ENCODE peak calls at places on chromosome 10, in six cellular contexts. One of them, this sample, is unnamed.
A peak's percentile ranks its signal among the peaks of the same experiment; 100 is the strongest.

GRCh38 chr10:104641150-104642000 is at the start of gene SORCS3:
- DNase-seq in endothelial cell of umbilical vein: no peak
- DNase-seq in GM23338: peak; percentile 55
- DNase-seq in SK-N-SH: peak; percentile 63
- DNase-seq in stomach: no peak
- DNase-seq in HCT116: no peak
- DNase-seq in this sample: no peak

GRCh38 chr10:123140164-123140982 is 4.6 kb downstream of the HMX3 start:
- DNase-seq in HCT116: no peak
- DNase-seq in stomach: no peak
- DNase-seq in GM23338: peak; percentile 71
- DNase-seq in endothelial cell of umbilical vein: no peak
- DNase-seq in SK-N-SH: peak; percentile 50
- DNase-seq in this sample: no peak

GRCh38 chr10:13712799-13713581 is 126.2 kb downstream of the PRPF18 start:
- DNase-seq in stomach: peak; percentile 49
- DNase-seq in SK-N-SH: no peak
- DNase-seq in HCT116: peak; percentile 44
- DNase-seq in GM23338: no peak
- DNase-seq in endothelial cell of umbilical vein: peak; percentile 96
- DNase-seq in this sample: peak; percentile 66

GRCh38 chr10:97584060-97584797 is at the start of gene HOGA1:
- DNase-seq in endothelial cell of umbilical vein: peak; percentile 47
- DNase-seq in GM23338: peak; percentile 61
- DNase-seq in stomach: no peak
- DNase-seq in SK-N-SH: peak; percentile 89
- DNase-seq in HCT116: peak; percentile 84
- DNase-seq in this sample: no peak

GRCh38 chr10:1242975-1243374 is 186.8 kb downstream of the WDR37 start:
- DNase-seq in stomach: no peak
- DNase-seq in SK-N-SH: no peak
- DNase-seq in GM23338: no peak
- DNase-seq in HCT116: no peak
- DNase-seq in endothelial cell of umbilical vein: no peak
- DNase-seq in this sample: no peak

GRCh38 chr10:34046651-34047050 is 712.2 kb upstream of the NRP1 start:
- DNase-seq in stomach: no peak
- DNase-seq in HCT116: no peak
- DNase-seq in SK-N-SH: no peak
- DNase-seq in GM23338: no peak
- DNase-seq in endothelial cell of umbilical vein: no peak
- DNase-seq in this sample: no peak

GRCh38 chr10:61464461-61465215 is 11.5 kb upstream of the TMEM26 start:
- DNase-seq in HCT116: no peak
- DNase-seq in endothelial cell of umbilical vein: peak; percentile 74
- DNase-seq in GM23338: no peak
- DNase-seq in SK-N-SH: no peak
- DNase-seq in stomach: no peak
- DNase-seq in this sample: no peak

GRCh38 chr10:99975942-99976809 is 33.6 kb downstream of the DNMBP start:
- DNase-seq in GM23338: no peak
- DNase-seq in HCT116: no peak
- DNase-seq in stomach: no peak
- DNase-seq in endothelial cell of umbilical vein: peak; percentile 58
- DNase-seq in SK-N-SH: no peak
- DNase-seq in this sample: no peak

GRCh38 chr10:27884185-27884630 is 114.7 kb downstream of the ODAD2 start:
- DNase-seq in stomach: no peak
- DNase-seq in HCT116: no peak
- DNase-seq in endothelial cell of umbilical vein: no peak
- DNase-seq in GM23338: no peak
- DNase-seq in SK-N-SH: no peak
- DNase-seq in this sample: no peak

GRCh38 chr10:105950410-105950809 is 1214.1 kb downstream of the SORCS1 start:
- DNase-seq in endothelial cell of umbilical vein: no peak
- DNase-seq in HCT116: no peak
- DNase-seq in GM23338: peak; percentile 85
- DNase-seq in SK-N-SH: peak; percentile 32
- DNase-seq in stomach: peak; percentile 54
- DNase-seq in this sample: peak; percentile 14

GRCh38 chr10:78623577-78624215 is 445.1 kb upstream of the ZMIZ1 start:
- DNase-seq in SK-N-SH: no peak
- DNase-seq in HCT116: peak; percentile 36
- DNase-seq in GM23338: no peak
- DNase-seq in stomach: no peak
- DNase-seq in endothelial cell of umbilical vein: peak; percentile 11
- DNase-seq in this sample: peak; percentile 21

GRCh38 chr10:110061687-110062086 is 53.9 kb downstream of the ADD3 start:
- DNase-seq in SK-N-SH: no peak
- DNase-seq in stomach: no peak
- DNase-seq in HCT116: no peak
- DNase-seq in endothelial cell of umbilical vein: no peak
- DNase-seq in GM23338: no peak
- DNase-seq in this sample: no peak
- H3K4me1 ChIP-seq in SK-N-SH: peaks cover 20% of the 10 kb centered on the region
- H3K4me1 ChIP-seq in stomach: peaks cover 37% of the 10 kb centered on the region
- H3K4me1 ChIP-seq in HCT116: no peaks in the 10 kb centered on the region
- H3K4me1 ChIP-seq in endothelial cell of umbilical vein: peaks cover 14% of the 10 kb centered on the region
- H3K4me1 ChIP-seq in GM23338: peaks cover 7% of the 10 kb centered on the region
- H3K4me1 ChIP-seq in this sample: no peaks in the 10 kb centered on the region

DNA sequence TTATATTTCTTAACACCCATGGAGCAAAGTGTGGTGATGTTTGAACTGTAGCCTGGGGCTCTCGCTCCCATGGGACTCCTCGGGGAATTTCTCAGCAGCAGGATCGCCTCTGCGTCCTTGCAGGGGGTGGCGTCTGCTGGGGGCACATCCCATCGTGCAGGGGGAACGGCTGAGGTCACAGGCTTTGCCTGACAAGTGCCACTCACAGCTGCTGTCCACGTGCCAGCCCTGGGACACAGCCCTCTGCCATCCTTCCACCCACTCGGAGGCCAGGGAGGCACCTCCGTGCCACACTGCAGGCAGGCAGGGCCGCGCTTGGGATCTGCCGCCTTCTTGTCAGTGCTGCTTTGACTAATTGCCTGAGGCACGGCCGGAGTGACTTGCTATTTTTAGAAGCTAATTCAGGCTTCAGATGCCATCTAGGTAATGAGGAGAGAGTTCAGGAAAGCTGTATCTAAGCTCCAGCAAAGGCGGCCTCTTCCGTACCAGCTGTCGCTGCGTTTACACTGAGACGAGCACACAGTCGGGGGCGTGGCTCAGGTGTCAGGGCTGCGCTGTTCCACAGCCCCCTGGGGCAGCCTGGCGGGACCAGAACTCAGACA is 45.7 kb downstream of the PITRM1 start:
- DNase-seq in stomach: no peak
- DNase-seq in GM23338: no peak
- DNase-seq in SK-N-SH: no peak
- DNase-seq in endothelial cell of umbilical vein: no peak
- DNase-seq in HCT116: no peak
- DNase-seq in this sample: peak; percentile 60
- TF ChIP-seq POLR2AphosphoS5 in stomach: no peak
- TF ChIP-seq POLR2AphosphoS5 in GM23338: no peak
- TF ChIP-seq POLR2AphosphoS5 in SK-N-SH: no peak
- TF ChIP-seq POLR2AphosphoS5 in endothelial cell of umbilical vein: no peak
- TF ChIP-seq POLR2AphosphoS5 in HCT116: no peak
- TF ChIP-seq POLR2AphosphoS5 in this sample: no peak

GRCh38 chr10:29845166-29845565 is 210.4 kb upstream of the SVIL start:
- DNase-seq in HCT116: no peak
- DNase-seq in SK-N-SH: no peak
- DNase-seq in stomach: no peak
- DNase-seq in endothelial cell of umbilical vein: no peak
- DNase-seq in GM23338: no peak
- DNase-seq in this sample: no peak
- H3K4me1 ChIP-seq in HCT116: no peaks in the 10 kb centered on the region
- H3K4me1 ChIP-seq in SK-N-SH: peaks cover 4% of the 10 kb centered on the region
- H3K4me1 ChIP-seq in stomach: peaks cover 33% of the 10 kb centered on the region
- H3K4me1 ChIP-seq in endothelial cell of umbilical vein: peaks cover 14% of the 10 kb centered on the region
- H3K4me1 ChIP-seq in GM23338: peaks cover under 1% of the 10 kb centered on the region
- H3K4me1 ChIP-seq in this sample: peaks cover 24% of the 10 kb centered on the region

GRCh38 chr10:89301721-89302445 is at the start of gene IFIT2:
- DNase-seq in GM23338: peak; percentile 8
- DNase-seq in stomach: peak; percentile 39
- DNase-seq in HCT116: no peak
- DNase-seq in endothelial cell of umbilical vein: peak; percentile 87
- DNase-seq in SK-N-SH: no peak
- DNase-seq in this sample: peak; percentile 47
- TF ChIP-seq POLR2AphosphoS5 in GM23338: no peak
- TF ChIP-seq POLR2AphosphoS5 in stomach: no peak
- TF ChIP-seq POLR2AphosphoS5 in HCT116: peak; percentile 29
- TF ChIP-seq POLR2AphosphoS5 in endothelial cell of umbilical vein: no peak
- TF ChIP-seq POLR2AphosphoS5 in SK-N-SH: no peak
- TF ChIP-seq POLR2AphosphoS5 in this sample: peak; percentile 79

DNA sequence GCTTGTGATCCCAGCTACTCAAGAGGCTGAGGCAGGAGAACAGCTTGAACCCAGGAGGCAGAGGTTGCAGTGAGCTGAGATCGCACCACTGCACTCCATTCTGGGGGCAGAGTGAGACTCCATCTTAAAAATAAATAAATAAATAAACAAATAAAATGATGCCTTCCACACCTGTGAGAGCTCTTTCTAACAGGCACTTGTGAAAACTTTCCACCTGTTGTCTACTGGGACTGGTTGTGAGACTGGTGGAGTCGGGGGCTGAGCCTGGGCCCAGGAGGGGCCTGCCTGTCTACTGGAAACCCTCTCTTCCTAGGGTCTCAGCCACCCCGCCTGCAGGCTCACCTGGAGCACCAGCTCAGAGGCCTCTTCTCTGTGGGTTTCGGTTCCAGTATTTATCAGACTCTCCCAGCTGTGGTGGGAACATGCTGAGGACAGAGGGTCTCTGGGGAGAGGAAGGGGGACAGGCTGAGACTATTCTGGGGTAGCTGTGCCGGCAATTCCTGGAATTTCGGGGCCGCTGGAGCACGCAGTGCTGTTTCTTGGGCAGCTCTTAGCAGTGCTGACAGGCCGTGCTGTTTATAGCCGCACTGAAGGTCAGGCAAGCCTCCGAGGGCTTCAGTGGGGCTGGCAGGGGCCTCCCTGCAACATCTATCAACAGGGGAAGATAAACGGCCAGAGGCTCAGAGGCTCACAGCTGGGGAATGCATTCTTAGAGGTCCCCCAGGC is 3.8 kb downstream of the LDB3 start:
- DNase-seq in HCT116: no peak
- DNase-seq in stomach: no peak
- DNase-seq in endothelial cell of umbilical vein: no peak
- DNase-seq in SK-N-SH: no peak
- DNase-seq in GM23338: peak; percentile 24
- DNase-seq in this sample: no peak
- H3K4me1 ChIP-seq in HCT116: peaks cover 9% of the 10 kb centered on the region
- H3K4me1 ChIP-seq in stomach: peaks cover 78% of the 10 kb centered on the region
- H3K4me1 ChIP-seq in endothelial cell of umbilical vein: no peaks in the 10 kb centered on the region
- H3K4me1 ChIP-seq in SK-N-SH: peaks cover 13% of the 10 kb centered on the region
- H3K4me1 ChIP-seq in GM23338: peaks cover 2% of the 10 kb centered on the region
- H3K4me1 ChIP-seq in this sample: peaks cover 37% of the 10 kb centered on the region

This sample was measured in transverse colon.